ENCODE peak calls at places on chromosomes 2 and 18, in eight cellular contexts. M is epithelial cell of esophagus; A is ELF-1; Y is DMS153; P is H7; S is activated naive CD4-positive, alpha-beta T cell treated with anti-CD3 and anti-CD28 coated beads for 36 hours; J is COR-L47; T is NCI-H345. I is an unnamed sample.

GRCh38 chr18:44668280-44668975 is 12.3 kb upstream of the SETBP1 start:
- DNase-seq in Y (no peak), P (no peak), A (no peak), S (no peak), J (no peak), T (no peak), M (peak), I (no peak)

GRCh38 chr2:129192841-129193253 is 786.6 kb upstream of the RAB6C start:
- DNase-seq in Y (no peak), A (peak), T (no peak), M (peak), J (no peak), P (no peak), S (no peak), I (no peak)

GRCh38 chr2:63654959-63655358 is 66.2 kb downstream of the MDH1 start:
- DNase-seq in Y (no peak), J (no peak), M (peak), S (peak), A (no peak), T (no peak), P (no peak), I (no peak)

GRCh38 chr18:79732721-79733025 is 53.1 kb downstream of the CTDP1 start:
- DNase-seq in S (no peak), P (no peak), A (no peak), M (no peak), Y (no peak), T (no peak), J (no peak), I (no peak)

GRCh38 chr2:234623521-234623991 is 126.7 kb upstream of the ARL4C start:
- DNase-seq in A (no peak), J (no peak), T (peak), M (no peak), Y (no peak), S (no peak), P (no peak), I (no peak)

GRCh38 chr2:32384529-32384928 is 27.7 kb downstream of the BIRC6 start:
- DNase-seq in T (no peak), J (no peak), Y (no peak), S (no peak), M (no peak), P (no peak), A (no peak), I (no peak)

GRCh38 chr2:232321817-232322559 is 56.6 kb upstream of the ALPP start:
- DNase-seq in M (no peak), Y (no peak), T (no peak), P (peak), A (no peak), J (no peak), S (no peak), I (no peak)

GRCh38 chr2:239596298-239596697 is 195.5 kb upstream of the HDAC4 start:
- DNase-seq in T (no peak), A (no peak), S (no peak), J (peak), Y (no peak), M (no peak), P (peak), I (no peak)

GRCh38 chr18:23992119-23992940 is 22.2 kb upstream of the TTC39C start:
- DNase-seq in A (no peak), S (peak), J (peak), T (no peak), Y (peak), P (no peak), M (peak), I (peak)

GRCh38 chr2:212145111-212145510 is 393.5 kb downstream of the ERBB4 start:
- DNase-seq in Y (no peak), J (no peak), S (no peak), P (no peak), T (no peak), M (peak), A (no peak), I (no peak)

GRCh38 chr2:31082002-31082401 is 56.2 kb downstream of the GALNT14 start:
- DNase-seq in P (no peak), Y (no peak), J (no peak), T (no peak), M (no peak), A (no peak), S (no peak), I (no peak)

GRCh38 chr2:202171246-202171833 is 67.1 kb downstream of the SUMO1 start:
- DNase-seq in Y (no peak), M (no peak), J (no peak), P (peak), S (peak), T (no peak), A (peak), I (no peak)

GRCh38 chr2:221573430-221574230 is 1.5 kb upstream of the EPHA4 start:
- DNase-seq in T (peak), M (peak), Y (peak), A (peak), J (peak), P (peak), S (peak), I (peak)

GRCh38 chr2:97910403-97911209 is 85.1 kb downstream of the TMEM131 start:
- DNase-seq in J (no peak), Y (no peak), S (no peak), A (no peak), M (no peak), P (no peak), T (no peak), I (no peak)

GRCh38 chr2:118250463-118250862 is 162.2 kb downstream of the INSIG2 start:
- DNase-seq in S (no peak), T (no peak), J (no peak), M (peak), A (no peak), Y (no peak), P (no peak), I (no peak)

GRCh38 chr2:187541086-187542085 is 12.8 kb downstream of the TFPI start:
- DNase-seq in M (peak), T (peak), S (no peak), P (no peak), J (peak), A (no peak), Y (no peak), I (no peak)

GRCh38 chr2:14978836-14979235 is 346.3 kb downstream of the LRATD1 start:
- DNase-seq in T (no peak), S (no peak), Y (no peak), P (no peak), M (peak), J (no peak), A (no peak), I (no peak)

GRCh38 chr2:160334028-160334729 is 134.1 kb upstream of the ITGB6 start:
- DNase-seq in S (peak), Y (no peak), P (no peak), T (no peak), A (no peak), J (no peak), M (peak), I (no peak)

GRCh38 chr2:48423376-48423775 is 106.6 kb upstream of the STON1 start:
- DNase-seq in J (no peak), M (peak), A (no peak), P (no peak), S (peak), T (no peak), Y (no peak), I (no peak)

GRCh38 chr18:32469691-32470131 is 971 bp downstream of the GAREM1 start:
- DNase-seq in A (peak), J (no peak), S (no peak), M (peak), T (no peak), P (no peak), Y (no peak), I (no peak)

GRCh38 chr2:66441651-66442365 is 6.9 kb downstream of the MEIS1 start:
- DNase-seq in A (no peak), S (no peak), P (peak), T (no peak), M (no peak), J (no peak), Y (no peak), I (no peak)

GRCh38 chr2:232584238-232584637 is 33.7 kb downstream of the EIF4E2 start:
- DNase-seq in J (no peak), T (no peak), Y (peak), S (no peak), A (no peak), P (no peak), M (no peak), I (no peak)

GRCh38 chr2:68253211-68254068 is 1.1 kb upstream of the PPP3R1 start:
- DNase-seq in T (no peak), P (peak), S (peak), A (no peak), M (peak), Y (no peak), J (peak), I (no peak)

GRCh38 chr2:224885836-224886547 is 156.3 kb downstream of the DOCK10 start:
- DNase-seq in J (no peak), P (no peak), A (no peak), T (no peak), Y (no peak), M (peak), S (no peak), I (no peak)

GRCh38 chr2:180191352-180192124 is 184.4 kb upstream of the CWC22 start:
- DNase-seq in M (no peak), P (no peak), Y (no peak), S (no peak), T (no peak), A (no peak), J (no peak), I (no peak)

GRCh38 chr2:96374211-96374951 is 38.8 kb downstream of the NCAPH start:
- DNase-seq in J (peak), P (no peak), Y (peak), T (peak), S (no peak), A (no peak), M (peak), I (peak)

GRCh38 chr2:127498386-127498785 is 27.9 kb downstream of the IWS1 start:
- DNase-seq in P (no peak), S (no peak), T (no peak), Y (no peak), J (no peak), A (no peak), M (peak), I (no peak)

GRCh38 chr2:26347286-26347865 is 787 bp upstream of the ADGRF3 start:
- DNase-seq in P (no peak), A (no peak), S (no peak), Y (no peak), J (no peak), M (no peak), T (peak), I (no peak)

GRCh38 chr2:24269270-24269669 is 91.1 kb downstream of the ITSN2 start:
- DNase-seq in A (no peak), M (peak), Y (no peak), S (no peak), J (no peak), P (no peak), T (no peak), I (no peak)

GRCh38 chr18:76503595-76503994 is 8.6 kb upstream of the ZNF516 start:
- DNase-seq in T (no peak), S (no peak), Y (no peak), J (no peak), P (no peak), M (no peak), A (peak), I (no peak)

GRCh38 chr2:186891219-186891621 is 42.2 kb upstream of the ZSWIM2 start:
- DNase-seq in J (no peak), A (no peak), M (peak), Y (no peak), P (no peak), T (no peak), S (no peak), I (no peak)

GRCh38 chr2:230830428-230830827 is 34.3 kb upstream of the ITM2C start:
- DNase-seq in T (no peak), Y (no peak), S (peak), J (no peak), P (no peak), M (peak), A (no peak), I (no peak)

GRCh38 chr2:70124983-70125480 is 37.8 kb downstream of the PCBP1 start:
- DNase-seq in S (peak), P (peak), J (peak), M (no peak), A (peak), T (peak), Y (no peak), I (no peak)

GRCh38 chr2:212939777-212940531 is 211.5 kb downstream of the IKZF2 start:
- DNase-seq in T (peak), A (no peak), J (peak), S (no peak), Y (peak), M (peak), P (peak), I (peak)

GRCh38 chr18:1840878-1841277 is 730.4 kb downstream of the METTL4 start:
- DNase-seq in J (no peak), A (peak), P (no peak), M (no peak), S (no peak), T (no peak), Y (no peak), I (no peak)